ENCODE peak calls at places on chromosome 7, in seven cellular contexts. R is HepG2, K is HL-60, F is GM23338, S is transverse colon, Z is GM12878, N is HCT116. V is an unnamed sample.

GRCh38 chr7:155360495-155361362 is 63.1 kb downstream of the INSIG1 start:
- DNase-seq in R (no peak), K (peak), F (no peak), S (no peak), Z (no peak), N (no peak), V (peak)

GRCh38 chr7:120805636-120806388 is 52.1 kb downstream of the TSPAN12 start:
- DNase-seq in R (peak), K (peak), F (peak), S (peak), Z (peak), N (peak), V (no peak)

GRCh38 chr7:34675749-34676374 is 17.8 kb downstream of the NPSR1 start:
- DNase-seq in R (peak), K (peak), F (peak), S (no peak), Z (peak), N (peak), V (no peak)

GRCh38 chr7:158821173-158822021 is 7.9 kb downstream of the ESYT2 start:
- DNase-seq in R (peak), K (peak), F (no peak), S (no peak), Z (no peak), N (peak), V (no peak)

GRCh38 chr7:90701021-90701420 is 104.9 kb downstream of the CDK14 start:
- DNase-seq in R (no peak), K (no peak), F (no peak), S (no peak), Z (no peak), N (no peak), V (no peak)

GRCh38 chr7:3995187-3995586 is 686.9 kb upstream of the FOXK1 start:
- DNase-seq in R (peak), K (no peak), F (peak), S (no peak), Z (no peak), N (no peak), V (no peak)

GRCh38 chr7:7212612-7213011 is 30.3 kb downstream of the C1GALT1 start:
- DNase-seq in R (peak), K (no peak), F (peak), S (no peak), Z (no peak), N (no peak), V (no peak)

GRCh38 chr7:135913404-135913803 is 63.8 kb downstream of the MTPN start:
- DNase-seq in R (no peak), K (peak), F (no peak), S (no peak), Z (no peak), N (no peak), V (no peak)

GRCh38 chr7:132854238-132854637 is 227.7 kb downstream of the CHCHD3 start:
- DNase-seq in R (no peak), K (no peak), F (no peak), S (no peak), Z (no peak), N (no peak), V (no peak)

GRCh38 chr7:1567082-1567771 is 2.6 kb downstream of the PSMG3 start:
- DNase-seq in R (no peak), K (no peak), F (no peak), S (peak), Z (no peak), N (peak), V (peak)

GRCh38 chr7:132251327-132251659 is 325.0 kb downstream of the PLXNA4 start:
- DNase-seq in R (peak), K (no peak), F (peak), S (peak), Z (no peak), N (no peak), V (peak)

GRCh38 chr7:46606771-46607170 is 685.7 kb upstream of the IGFBP3 start:
- DNase-seq in R (no peak), K (no peak), F (no peak), S (no peak), Z (no peak), N (no peak), V (no peak)

GRCh38 chr7:46600340-46600739 is 679.3 kb upstream of the IGFBP3 start:
- DNase-seq in R (no peak), K (no peak), F (no peak), S (no peak), Z (no peak), N (no peak), V (peak)

GRCh38 chr7:46603296-46603701 is 682.2 kb upstream of the IGFBP3 start:
- DNase-seq in R (no peak), K (no peak), F (no peak), S (no peak), Z (no peak), N (no peak), V (no peak)

GRCh38 chr7:46607176-46607575 is 686.1 kb upstream of the IGFBP3 start:
- DNase-seq in R (no peak), K (no peak), F (no peak), S (no peak), Z (no peak), N (no peak), V (no peak)

DNA sequence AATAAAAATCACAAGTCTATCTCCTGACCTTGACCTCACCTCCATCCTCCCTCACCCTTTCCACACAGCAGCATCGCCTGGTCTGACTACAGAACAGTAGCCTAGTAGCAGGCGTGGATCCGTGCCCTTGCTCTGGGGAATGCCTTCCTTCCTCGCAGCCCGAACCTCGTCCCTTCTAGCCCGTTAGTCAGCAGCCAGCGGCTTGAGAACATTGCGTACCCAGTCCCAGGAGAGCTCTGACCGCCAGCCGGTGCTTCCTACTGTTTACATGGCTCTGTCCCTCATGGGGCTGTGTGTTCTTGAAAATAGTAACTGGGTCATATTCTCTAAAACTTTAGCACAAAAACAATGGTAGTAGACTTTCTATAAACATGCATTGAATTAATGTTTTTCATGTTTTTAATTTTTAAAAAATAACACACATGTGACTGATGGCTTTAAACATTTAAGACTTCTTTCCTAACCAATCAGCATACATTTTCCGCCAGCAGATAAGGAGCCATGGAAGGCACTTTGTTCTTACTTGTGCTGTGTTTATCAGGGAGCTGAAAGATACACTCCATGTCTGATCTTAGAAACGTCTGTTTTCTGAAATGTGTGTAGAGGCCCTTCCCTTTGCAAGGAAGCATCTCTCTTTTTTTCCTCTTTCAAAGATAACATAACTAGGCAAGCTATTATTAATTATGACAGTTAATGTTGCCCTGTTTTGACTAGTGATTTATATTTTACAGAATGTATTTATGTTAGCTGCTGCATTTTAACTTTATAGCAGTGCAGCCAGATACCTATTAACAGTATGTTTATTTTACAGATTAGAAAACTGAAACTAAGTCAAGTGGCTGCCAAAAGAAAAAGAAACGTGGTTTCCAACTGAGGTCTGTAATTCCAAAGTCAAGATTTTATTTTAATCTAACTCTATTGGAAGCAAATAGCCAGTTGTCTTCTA is 683.0 kb upstream of the IGFBP3 start:
- DNase-seq in R (no peak), K (no peak), F (no peak), S (peak), Z (no peak), N (no peak), V (peak)
- TF ChIP-seq POLR2AphosphoS5 in R (no peak), K (no peak), F (no peak), S (peak), Z (no peak), N (no peak), V (peak)

GRCh38 chr7:95407751-95408150 is 11.6 kb upstream of the PON3 start:
- DNase-seq in R (no peak), K (no peak), F (peak), S (no peak), Z (no peak), N (no peak), V (no peak)
- H3K27ac ChIP-seq in R (no peak), K (no peak), F (no peak), S (no peak), Z (no peak), N (no peak), V (no peak)

GRCh38 chr7:101701153-101701794 is 72.2 kb upstream of the MYL10 start:
- DNase-seq in R (no peak), K (no peak), F (no peak), S (peak), Z (no peak), N (no peak), V (no peak)
- TF ChIP-seq POLR2AphosphoS5 in R (no peak), K (no peak), F (no peak), S (no peak), Z (no peak), N (no peak), V (no peak)

DNA sequence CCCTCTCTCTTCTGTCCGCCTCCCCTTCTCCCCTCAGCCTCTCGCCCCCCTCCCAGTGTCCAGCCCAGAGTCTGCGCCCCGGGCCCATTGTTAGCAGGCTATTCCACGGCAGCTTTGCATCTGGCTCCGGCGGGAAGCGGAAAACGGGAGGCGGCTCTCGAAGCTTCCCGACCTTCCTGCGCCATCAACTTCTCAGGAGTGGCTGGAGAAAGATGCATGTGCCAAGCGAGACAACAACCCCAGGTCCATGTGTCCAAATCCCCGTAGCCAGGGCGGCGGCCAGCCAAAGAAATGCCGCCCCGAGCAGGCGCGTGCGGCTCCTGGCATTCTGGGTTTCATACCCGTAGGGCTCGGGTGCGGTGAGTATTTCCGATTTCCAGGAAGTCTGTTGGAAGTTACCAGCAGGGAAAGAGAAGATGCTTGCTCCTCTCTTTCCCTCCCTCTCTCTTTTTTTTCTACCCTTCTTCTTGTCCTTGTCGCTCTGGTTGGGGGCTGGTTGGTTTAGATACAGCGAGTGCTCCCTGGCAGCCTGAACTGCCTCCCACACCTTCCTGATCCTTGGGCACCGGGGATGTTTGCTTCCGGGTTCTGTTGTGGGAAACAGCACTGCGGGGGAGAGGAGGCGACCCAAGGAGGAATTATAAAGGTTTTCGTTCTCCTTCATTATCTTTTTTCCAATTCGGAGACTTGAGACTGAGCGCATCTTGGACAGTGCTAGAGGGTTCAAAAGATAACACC is 1.2 kb upstream of the HOXA2 start:
- DNase-seq in R (no peak), K (no peak), F (no peak), S (peak), Z (no peak), N (no peak), V (no peak)
- H3K27ac ChIP-seq in R (no peak), K (no peak), F (no peak), S (peak), Z (no peak), N (no peak), V (no peak)

GRCh38 chr7:101869026-101869900 is 51.8 kb downstream of the CUX1 start:
- DNase-seq in R (no peak), K (no peak), F (peak), S (no peak), Z (no peak), N (no peak), V (no peak)

GRCh38 chr7:101870361-101871062 is 53.1 kb downstream of the CUX1 start:
- DNase-seq in R (peak), K (no peak), F (peak), S (peak), Z (no peak), N (peak), V (no peak)

GRCh38 chr7:101874028-101874427 is 56.6 kb downstream of the CUX1 start:
- DNase-seq in R (no peak), K (no peak), F (no peak), S (no peak), Z (no peak), N (no peak), V (no peak)

GRCh38 chr7:101869901-101870290 is 52.5 kb downstream of the CUX1 start:
- DNase-seq in R (no peak), K (no peak), F (no peak), S (no peak), Z (no peak), N (no peak), V (no peak)

DNA sequence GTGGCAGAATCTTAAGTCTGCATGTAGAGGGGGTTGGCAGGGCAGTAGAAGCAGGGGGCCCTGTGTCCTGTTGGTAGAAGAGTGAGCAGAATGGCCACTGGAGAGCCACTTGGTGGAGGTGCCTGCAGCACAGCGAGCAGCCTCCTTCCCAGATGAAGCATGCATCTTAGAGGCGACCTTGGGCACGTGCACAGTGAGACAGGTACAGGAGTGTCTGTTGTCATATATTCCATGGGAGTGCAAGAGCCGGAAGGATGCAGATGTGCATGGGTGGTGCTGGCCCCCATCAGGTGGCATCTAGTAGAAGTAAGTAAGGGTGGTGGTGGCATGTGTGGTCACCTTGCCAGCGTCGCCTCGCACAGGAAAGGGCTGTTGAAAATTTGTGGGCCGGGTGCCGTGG is 53.9 kb downstream of the CUX1 start:
- DNase-seq in R (no peak), K (no peak), F (no peak), S (no peak), Z (no peak), N (no peak), V (no peak)
- TF ChIP-seq POLR2AphosphoS5 in R (no peak), K (no peak), F (no peak), S (no peak), Z (no peak), N (no peak), V (no peak)

GRCh38 chr7:128031901-128032604 is 816 bp upstream of the LRRC4 start:
- DNase-seq in R (no peak), K (peak), F (peak), S (peak), Z (no peak), N (no peak), V (no peak)

GRCh38 chr7:128030263-128030998 is 806 bp downstream of the LRRC4 start:
- DNase-seq in R (no peak), K (no peak), F (peak), S (no peak), Z (no peak), N (no peak), V (no peak)

GRCh38 chr7:128029405-128029995 is 1.7 kb downstream of the LRRC4 start:
- DNase-seq in R (no peak), K (peak), F (no peak), S (no peak), Z (no peak), N (no peak), V (no peak)

GRCh38 chr7:128032605-128033235 is 1.5 kb upstream of the LRRC4 start:
- DNase-seq in R (no peak), K (no peak), F (peak), S (no peak), Z (no peak), N (no peak), V (no peak)

GRCh38 chr7:128030999-128031681 is at the start of gene LRRC4:
- DNase-seq in R (no peak), K (peak), F (peak), S (peak), Z (no peak), N (no peak), V (no peak)
- H3K27ac ChIP-seq in R (no peak), K (no peak), F (no peak), S (no peak), Z (no peak), N (no peak), V (no peak)

GRCh38 chr7:84263106-84263505 is 68.5 kb upstream of the SEMA3A start:
- DNase-seq in R (no peak), K (no peak), F (no peak), S (no peak), Z (no peak), N (no peak), V (no peak)
- TF ChIP-seq POLR2AphosphoS5 in R (no peak), K (no peak), F (no peak), S (no peak), Z (no peak), N (no peak), V (no peak)

GRCh38 chr7:43723002-43723331 is 6.4 kb downstream of the COA1 start:
- DNase-seq in R (no peak), K (no peak), F (no peak), S (no peak), Z (no peak), N (no peak), V (no peak)
- H3K27ac ChIP-seq in R (no peak), K (no peak), F (no peak), S (no peak), Z (no peak), N (no peak), V (no peak)

GRCh38 chr7:95631545-95631944 is 35.2 kb upstream of the PDK4 start:
- DNase-seq in R (no peak), K (no peak), F (no peak), S (no peak), Z (no peak), N (no peak), V (no peak)

GRCh38 chr7:95630702-95631458 is 34.6 kb upstream of the PDK4 start:
- DNase-seq in R (no peak), K (no peak), F (no peak), S (no peak), Z (no peak), N (no peak), V (no peak)

GRCh38 chr7:95623788-95624187 is 27.5 kb upstream of the PDK4 start:
- DNase-seq in R (no peak), K (no peak), F (no peak), S (no peak), Z (no peak), N (no peak), V (no peak)

GRCh38 chr7:95632609-95633008 is 36.3 kb upstream of the PDK4 start:
- DNase-seq in R (no peak), K (no peak), F (no peak), S (no peak), Z (no peak), N (no peak), V (no peak)

DNA sequence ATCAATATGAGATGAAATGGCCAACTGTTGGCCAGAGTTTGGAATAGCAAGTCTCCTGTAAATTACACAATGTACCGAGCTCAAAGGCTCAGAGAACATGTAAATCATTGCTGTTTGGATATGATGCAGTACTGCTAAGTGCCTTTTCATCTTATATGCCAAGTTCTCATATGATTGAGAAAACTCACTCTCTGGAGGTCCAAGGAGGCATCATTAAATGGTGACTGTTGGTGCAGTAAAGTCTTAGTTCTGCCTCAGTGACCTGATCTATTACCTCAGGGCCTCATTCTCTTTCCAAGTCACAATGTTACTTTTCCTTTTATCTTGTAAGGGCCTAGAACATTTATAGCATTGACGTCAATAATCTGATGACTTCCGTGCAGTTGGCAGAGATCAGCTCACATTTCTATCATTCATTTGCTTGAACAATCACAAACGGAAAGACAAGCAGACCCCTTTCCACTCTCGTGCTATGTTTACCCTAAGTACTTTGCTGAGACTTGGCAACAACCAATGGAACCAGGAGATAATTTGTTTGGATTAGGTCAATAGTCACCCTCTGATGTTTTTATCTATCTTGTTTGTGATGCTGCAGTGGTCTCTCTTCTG is 32.6 kb upstream of the PDK4 start:
- DNase-seq in R (no peak), K (no peak), F (no peak), S (no peak), Z (no peak), N (no peak), V (no peak)
- TF ChIP-seq POLR2AphosphoS5 in R (no peak), K (no peak), F (no peak), S (peak), Z (no peak), N (no peak), V (peak)

V was measured in suprapubic skin.